ENCODE peak calls at places on chromosomes 16 and 17, in eight cellular contexts. L is activated T-helper 2 cell treated with anti-CD3 and anti-CD28 coated beads, Interferon-gamma antibody, Interleukin-2, Interleukin-4, amounts not matched to agents 10 μg/mL and 5 μg/mL and 100 μg/mL, durations not matched to agents 14 hours and 24 hours and 36 hours; G is fibroblast of the aortic adventitia; N is upper lobe of right lung; Q is BE2C; B is NCI-H1694 treated with DMSO at 0.1 percent for 48 hours; T is MG63; J is HT1080. K is an unnamed sample.

GRCh38 chr16:85041184-85041928 is 13.8 kb downstream of the KIAA0513 start:
- DNase-seq in G (no peak), L (no peak), Q (peak), J (no peak), N (no peak), B (peak), T (no peak), K (no peak)

GRCh38 chr16:85419503-85420408 is 193.4 kb upstream of the GSE1 start:
- DNase-seq in T (no peak), N (no peak), B (no peak), Q (no peak), G (no peak), L (no peak), J (no peak), K (peak)

GRCh38 chr16:1081734-1082265 is 9.3 kb downstream of the SSTR5 start:
- DNase-seq in B (no peak), L (no peak), Q (no peak), G (no peak), N (no peak), T (no peak), J (no peak), K (no peak)

GRCh38 chr16:89453662-89454321 is 36.6 kb downstream of the ANKRD11 start:
- DNase-seq in Q (no peak), B (no peak), T (peak), J (no peak), L (no peak), N (no peak), G (peak), K (no peak)

GRCh38 chr17:12256380-12256995 is 235.8 kb downstream of the MAP2K4 start:
- DNase-seq in B (peak), T (peak), Q (peak), J (peak), L (no peak), N (no peak), G (peak), K (no peak)

GRCh38 chr16:70789231-70789926 is 11.6 kb downstream of the VAC14 start:
- DNase-seq in G (peak), B (no peak), N (no peak), Q (peak), T (peak), J (peak), L (no peak), K (no peak)

GRCh38 chr16:58684354-58685083 is at the start of gene SLC38A7:
- DNase-seq in N (peak), L (peak), G (peak), T (peak), Q (peak), B (peak), J (peak), K (peak)

GRCh38 chr16:29653436-29653835 is 9.6 kb upstream of the SPN start:
- DNase-seq in L (no peak), Q (no peak), G (no peak), B (no peak), T (no peak), N (no peak), J (no peak), K (no peak)

GRCh38 chr17:80129006-80129565 is 17.8 kb downstream of the EIF4A3 start:
- DNase-seq in B (no peak), G (peak), L (no peak), T (no peak), J (no peak), N (no peak), Q (no peak), K (peak)

GRCh38 chr16:27446721-27447120 is 44.7 kb downstream of the IL21R start:
- DNase-seq in B (no peak), N (no peak), T (no peak), L (peak), Q (no peak), G (no peak), J (no peak), K (peak)

GRCh38 chr16:85269165-85269564 is 156.9 kb upstream of the CIBAR2 start:
- DNase-seq in N (no peak), G (no peak), Q (no peak), J (no peak), T (no peak), B (no peak), L (no peak), K (no peak)

GRCh38 chr16:58733248-58733670 is 857 bp downstream of the GOT2 start:
- DNase-seq in J (no peak), N (no peak), Q (no peak), B (no peak), G (peak), L (no peak), T (no peak), K (no peak)